ENCODE peak calls at places on chromosomes 12 and 14, in five cellular contexts. X, Q, E, F and I are unnamed samples.
A peak's percentile ranks its signal among the peaks of the same experiment; 100 is the strongest.

GRCh38 chr14:92633724-92634123 is 114.7 kb downstream of the LGMN start:
- DNase-seq in X (no peak), Q (peak; percentile 66), E (no peak), F (no peak), I (no peak)

GRCh38 chr14:72812292-72812851 is 81.5 kb downstream of the DPF3 start:
- DNase-seq in X (no peak), Q (no peak), E (no peak), F (peak; percentile 10), I (no peak)

GRCh38 chr12:40152783-40153383 is 47.0 kb upstream of the SLC2A13 start:
- DNase-seq in X (peak; percentile 56), Q (peak; percentile 50), E (peak; percentile 11), F (peak; percentile 59), I (no peak)

GRCh38 chr14:93035917-93036651 is 79.6 kb downstream of the ITPK1 start:
- DNase-seq in X (no peak), Q (peak; percentile 57), E (no peak), F (no peak), I (no peak)

GRCh38 chr14:23175823-23176222 is 7.6 kb downstream of the SLC7A8 start:
- DNase-seq in X (no peak), Q (peak; percentile 36), E (no peak), F (no peak), I (no peak)

GRCh38 chr14:93003945-93004698 is 81.2 kb downstream of the CHGA start:
- DNase-seq in X (no peak), Q (peak; percentile 8), E (no peak), F (no peak), I (no peak)

GRCh38 chr12:24661657-24662096 is 287.2 kb downstream of the BCAT1 start:
- DNase-seq in X (no peak), Q (peak; percentile 98), E (no peak), F (peak; percentile 11), I (no peak)

GRCh38 chr12:100899301-100899700 is 104.7 kb downstream of the ANO4 start:
- DNase-seq in X (no peak), Q (no peak), E (no peak), F (no peak), I (no peak)

GRCh38 chr14:53306926-53307325 is 153.8 kb upstream of the DDHD1 start:
- DNase-seq in X (no peak), Q (peak; percentile 49), E (no peak), F (no peak), I (no peak)

GRCh38 chr12:42679402-42679801 is 89.9 kb upstream of the PRICKLE1 start:
- DNase-seq in X (no peak), Q (peak; percentile 29), E (no peak), F (no peak), I (peak; percentile 19)

GRCh38 chr12:10153271-10154144 is 18.4 kb downstream of the OLR1 start:
- DNase-seq in X (peak; percentile 66), Q (peak; percentile 81), E (peak; percentile 50), F (peak; percentile 64), I (peak; percentile 92)

GRCh38 chr14:82806016-82806415 is 1272.4 kb upstream of the SEL1L start:
- DNase-seq in X (no peak), Q (no peak), E (no peak), F (no peak), I (no peak)

GRCh38 chr12:80716711-80717469 is at the start of gene MYF5:
- DNase-seq in X (no peak), Q (no peak), E (no peak), F (no peak), I (no peak)

GRCh38 chr14:90354551-90355298 is 23.0 kb upstream of the NRDE2 start:
- DNase-seq in X (no peak), Q (no peak), E (no peak), F (no peak), I (no peak)

GRCh38 chr12:132439333-132439904 is 50.5 kb upstream of the FBRSL1 start:
- DNase-seq in X (no peak), Q (no peak), E (no peak), F (no peak), I (no peak)
- H3K27me3 ChIP-seq in X (no peaks in the 10 kb centered on the region), Q (peaks cover 2% of the 10 kb centered on the region), E (peaks cover 14% of the 10 kb centered on the region), F (peaks cover 11% of the 10 kb centered on the region), I (peaks cover 54% of the 10 kb centered on the region)

DNA sequence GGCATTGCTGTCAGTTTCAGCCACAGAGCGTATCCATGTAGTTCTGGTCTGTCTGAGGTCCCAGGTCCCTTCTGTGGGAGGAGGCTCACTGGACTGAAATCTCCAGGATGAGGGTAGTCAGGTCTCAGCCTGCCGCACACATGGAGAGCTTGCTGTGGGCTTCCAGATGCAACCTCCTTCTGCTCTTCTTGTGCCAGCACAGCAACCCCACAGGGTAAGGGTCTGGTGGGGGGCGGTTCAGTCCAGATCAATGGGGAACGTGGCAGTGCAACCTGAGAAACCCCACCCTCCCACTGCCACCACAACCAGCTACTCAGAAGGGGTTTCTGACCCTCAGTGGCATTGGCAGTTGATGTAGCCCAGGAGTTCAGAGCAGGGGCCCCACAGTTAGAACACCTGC is 61.2 kb downstream of the BEGAIN start:
- DNase-seq in X (no peak), Q (no peak), E (no peak), F (no peak), I (no peak)
- H3K4me1 ChIP-seq in X (no peaks in the 10 kb centered on the region), Q (no peaks in the 10 kb centered on the region), E (no peaks in the 10 kb centered on the region), F (peaks cover 5% of the 10 kb centered on the region), I (no peaks in the 10 kb centered on the region)

GRCh38 chr14:77212933-77213656 is 31.5 kb downstream of the TMEM63C start:
- DNase-seq in X (peak; percentile 49), Q (no peak), E (no peak), F (peak; percentile 55), I (no peak)

GRCh38 chr14:77214216-77214615 is 32.6 kb downstream of the TMEM63C start:
- DNase-seq in X (no peak), Q (no peak), E (no peak), F (no peak), I (no peak)

GRCh38 chr14:77212097-77212873 is 30.7 kb downstream of the TMEM63C start:
- DNase-seq in X (no peak), Q (no peak), E (no peak), F (no peak), I (no peak)

GRCh38 chr14:77217551-77217950 is 36.0 kb downstream of the TMEM63C start:
- DNase-seq in X (no peak), Q (no peak), E (no peak), F (no peak), I (no peak)

GRCh38 chr14:77213657-77214016 is 32.0 kb downstream of the TMEM63C start:
- DNase-seq in X (no peak), Q (no peak), E (no peak), F (no peak), I (no peak)
- H3K27me3 ChIP-seq in X (no peaks in the 10 kb centered on the region), Q (no peaks in the 10 kb centered on the region), E (no peaks in the 10 kb centered on the region), F (no peaks in the 10 kb centered on the region), I (peaks cover 46% of the 10 kb centered on the region)

DNA sequence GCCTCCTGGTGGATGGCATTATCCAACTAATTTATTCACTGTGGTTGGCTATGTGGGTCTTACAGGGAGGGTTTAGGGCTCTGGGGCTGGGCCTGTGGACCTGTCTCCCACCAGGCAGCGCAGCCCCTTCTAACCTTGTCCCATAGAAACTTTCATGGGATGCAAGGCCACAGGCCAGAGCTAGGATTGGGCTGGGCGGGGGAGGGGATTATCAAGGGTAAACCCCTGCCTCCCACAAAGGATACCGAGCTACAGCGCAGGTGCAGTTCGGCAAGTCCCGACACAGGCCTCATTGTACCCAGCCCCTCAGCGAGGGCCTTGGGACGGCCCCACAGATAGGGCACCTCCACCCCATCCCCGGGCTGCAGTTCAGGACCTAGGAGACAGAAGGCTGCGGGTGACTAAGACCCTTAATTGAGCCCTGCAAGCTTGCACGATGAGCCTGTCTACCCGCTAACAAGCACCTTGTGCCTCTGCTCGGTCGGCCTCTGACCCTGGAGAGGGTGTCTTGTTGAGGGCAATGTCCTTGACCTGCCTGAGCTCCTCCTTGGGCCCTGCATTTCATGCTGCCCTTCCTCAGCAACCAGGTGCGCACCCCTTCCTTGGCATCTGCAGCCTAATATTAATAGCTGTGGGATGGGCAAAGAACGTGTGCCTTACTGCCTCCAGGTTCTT is 46.7 kb downstream of the PSMA6 start:
- DNase-seq in X (no peak), Q (no peak), E (no peak), F (no peak), I (no peak)
- H3K4me1 ChIP-seq in X (peaks cover 44% of the 10 kb centered on the region), Q (peaks cover 30% of the 10 kb centered on the region), E (peaks cover 7% of the 10 kb centered on the region), F (peaks cover 97% of the 10 kb centered on the region), I (peaks cover 100% of the 10 kb centered on the region)